ENCODE peak calls at places on chromosome 11, in six cellular contexts. One of them, this sample, is unnamed.

GRCh38 chr11:119702261-119702591 is 26.8 kb downstream of the NECTIN1 start:
- DNase-seq in K562: no peak
- DNase-seq in A549: no peak
- DNase-seq in GM12878: no peak
- DNase-seq in HepG2: no peak
- DNase-seq in SK-N-SH: peak; percentile 77
- DNase-seq in this sample: no peak

GRCh38 chr11:10476927-10477689 is 22.0 kb downstream of the AMPD3 start:
- DNase-seq in GM12878: no peak
- DNase-seq in K562: no peak
- DNase-seq in HepG2: no peak
- DNase-seq in SK-N-SH: no peak
- DNase-seq in A549: no peak
- DNase-seq in this sample: no peak

GRCh38 chr11:16365456-16366355 is 9.4 kb upstream of the SOX6 start:
- DNase-seq in A549: no peak
- DNase-seq in K562: no peak
- DNase-seq in SK-N-SH: no peak
- DNase-seq in GM12878: no peak
- DNase-seq in HepG2: no peak
- DNase-seq in this sample: no peak

GRCh38 chr11:7019500-7020182 is 505 bp downstream of the ZNF214 start:
- DNase-seq in SK-N-SH: no peak
- DNase-seq in GM12878: no peak
- DNase-seq in K562: no peak
- DNase-seq in A549: no peak
- DNase-seq in HepG2: no peak
- DNase-seq in this sample: no peak

GRCh38 chr11:106421673-106422292 is 344.3 kb downstream of the AASDHPPT start:
- DNase-seq in K562: no peak
- DNase-seq in A549: no peak
- DNase-seq in GM12878: no peak
- DNase-seq in SK-N-SH: no peak
- DNase-seq in HepG2: no peak
- DNase-seq in this sample: no peak

GRCh38 chr11:125070699-125071254 is 7.7 kb downstream of the SLC37A2 start:
- DNase-seq in A549: no peak
- DNase-seq in K562: peak; percentile 77
- DNase-seq in SK-N-SH: no peak
- DNase-seq in GM12878: peak; percentile 56
- DNase-seq in HepG2: peak; percentile 81
- DNase-seq in this sample: no peak

GRCh38 chr11:6251120-6251733 is 8.4 kb upstream of the CCKBR start:
- DNase-seq in SK-N-SH: peak; percentile 79
- DNase-seq in GM12878: no peak
- DNase-seq in K562: peak; percentile 76
- DNase-seq in HepG2: peak; percentile 59
- DNase-seq in A549: peak; percentile 82
- DNase-seq in this sample: peak; percentile 64

GRCh38 chr11:57116654-57117053 is 65.1 kb upstream of the LRRC55 start:
- DNase-seq in A549: peak; percentile 13
- DNase-seq in K562: peak; percentile 51
- DNase-seq in SK-N-SH: peak; percentile 28
- DNase-seq in HepG2: peak; percentile 25
- DNase-seq in GM12878: no peak
- DNase-seq in this sample: peak; percentile 52

GRCh38 chr11:122995526-122995925 is 13.9 kb upstream of the BSX start:
- DNase-seq in HepG2: no peak
- DNase-seq in SK-N-SH: no peak
- DNase-seq in A549: no peak
- DNase-seq in GM12878: no peak
- DNase-seq in K562: no peak
- DNase-seq in this sample: no peak

GRCh38 chr11:133964356-133964755 is 7.6 kb upstream of the IGSF9B start:
- DNase-seq in SK-N-SH: no peak
- DNase-seq in A549: no peak
- DNase-seq in K562: no peak
- DNase-seq in GM12878: no peak
- DNase-seq in HepG2: no peak
- DNase-seq in this sample: no peak

GRCh38 chr11:102914238-102915043 is 39.7 kb upstream of the MMP12 start:
- DNase-seq in SK-N-SH: peak; percentile 11
- DNase-seq in HepG2: peak; percentile 4
- DNase-seq in A549: peak; percentile 18
- DNase-seq in K562: no peak
- DNase-seq in GM12878: no peak
- DNase-seq in this sample: peak; percentile 19

GRCh38 chr11:8720376-8720775 is 37.8 kb downstream of the RPL27A start:
- DNase-seq in K562: no peak
- DNase-seq in A549: no peak
- DNase-seq in HepG2: no peak
- DNase-seq in SK-N-SH: no peak
- DNase-seq in GM12878: no peak
- DNase-seq in this sample: no peak

GRCh38 chr11:116895053-116895757 is 57.8 kb upstream of the APOA1 start:
- DNase-seq in GM12878: no peak
- DNase-seq in K562: peak; percentile 44
- DNase-seq in HepG2: no peak
- DNase-seq in SK-N-SH: peak; percentile 28
- DNase-seq in A549: no peak
- DNase-seq in this sample: peak; percentile 70

GRCh38 chr11:131867457-131868257 is 497.2 kb downstream of the NTM start:
- DNase-seq in A549: no peak
- DNase-seq in GM12878: no peak
- DNase-seq in HepG2: peak; percentile 20
- DNase-seq in SK-N-SH: peak; percentile 70
- DNase-seq in K562: no peak
- DNase-seq in this sample: peak; percentile 68

GRCh38 chr11:122785156-122785605 is 53.1 kb upstream of the CRTAM start:
- DNase-seq in SK-N-SH: no peak
- DNase-seq in HepG2: no peak
- DNase-seq in GM12878: no peak
- DNase-seq in A549: no peak
- DNase-seq in K562: no peak
- DNase-seq in this sample: no peak

GRCh38 chr11:85709983-85710382 is 24.0 kb upstream of the CCDC89 start:
- DNase-seq in A549: no peak
- DNase-seq in SK-N-SH: no peak
- DNase-seq in HepG2: no peak
- DNase-seq in GM12878: no peak
- DNase-seq in K562: no peak
- DNase-seq in this sample: no peak

GRCh38 chr11:3092603-3093141 is 35.4 kb upstream of the CARS1 start:
- DNase-seq in A549: no peak
- DNase-seq in GM12878: no peak
- DNase-seq in SK-N-SH: peak; percentile 41
- DNase-seq in K562: no peak
- DNase-seq in HepG2: no peak
- DNase-seq in this sample: no peak

GRCh38 chr11:45827123-45827522 is 20.2 kb upstream of the CRY2 start:
- DNase-seq in GM12878: no peak
- DNase-seq in HepG2: no peak
- DNase-seq in K562: no peak
- DNase-seq in SK-N-SH: no peak
- DNase-seq in A549: no peak
- DNase-seq in this sample: no peak

GRCh38 chr11:112881461-112881860 is 79.8 kb upstream of the NCAM1 start:
- DNase-seq in HepG2: no peak
- DNase-seq in A549: peak; percentile 25
- DNase-seq in K562: peak; percentile 69
- DNase-seq in SK-N-SH: peak; percentile 95
- DNase-seq in GM12878: no peak
- DNase-seq in this sample: peak; percentile 83

GRCh38 chr11:8810331-8811301 is 100.4 kb upstream of the AKIP1 start:
- DNase-seq in SK-N-SH: peak; percentile 86
- DNase-seq in A549: no peak
- DNase-seq in GM12878: no peak
- DNase-seq in HepG2: peak; percentile 63
- DNase-seq in K562: peak; percentile 61
- DNase-seq in this sample: peak; percentile 82

GRCh38 chr11:104320091-104320490 is 156.1 kb upstream of the PDGFD start:
- DNase-seq in A549: no peak
- DNase-seq in GM12878: no peak
- DNase-seq in HepG2: no peak
- DNase-seq in K562: no peak
- DNase-seq in SK-N-SH: no peak
- DNase-seq in this sample: no peak

GRCh38 chr11:83436855-83437254 is 150.7 kb upstream of the CCDC90B start:
- DNase-seq in SK-N-SH: no peak
- DNase-seq in GM12878: no peak
- DNase-seq in HepG2: no peak
- DNase-seq in K562: no peak
- DNase-seq in A549: no peak
- DNase-seq in this sample: no peak

GRCh38 chr11:121520243-121521144 is 67.7 kb upstream of the SORL1-AS1 start:
- DNase-seq in K562: no peak
- DNase-seq in HepG2: no peak
- DNase-seq in A549: no peak
- DNase-seq in SK-N-SH: no peak
- DNase-seq in GM12878: no peak
- DNase-seq in this sample: no peak

GRCh38 chr11:79100093-79100704 is 340.6 kb downstream of the TENM4 start:
- DNase-seq in GM12878: no peak
- DNase-seq in A549: peak; percentile 81
- DNase-seq in K562: peak; percentile 84
- DNase-seq in HepG2: peak; percentile 45
- DNase-seq in SK-N-SH: peak; percentile 82
- DNase-seq in this sample: peak; percentile 57

GRCh38 chr11:10568486-10568941 is at the start of gene LYVE1:
- DNase-seq in K562: no peak
- DNase-seq in A549: no peak
- DNase-seq in HepG2: peak; percentile 65
- DNase-seq in SK-N-SH: no peak
- DNase-seq in GM12878: no peak
- DNase-seq in this sample: no peak

DNA sequence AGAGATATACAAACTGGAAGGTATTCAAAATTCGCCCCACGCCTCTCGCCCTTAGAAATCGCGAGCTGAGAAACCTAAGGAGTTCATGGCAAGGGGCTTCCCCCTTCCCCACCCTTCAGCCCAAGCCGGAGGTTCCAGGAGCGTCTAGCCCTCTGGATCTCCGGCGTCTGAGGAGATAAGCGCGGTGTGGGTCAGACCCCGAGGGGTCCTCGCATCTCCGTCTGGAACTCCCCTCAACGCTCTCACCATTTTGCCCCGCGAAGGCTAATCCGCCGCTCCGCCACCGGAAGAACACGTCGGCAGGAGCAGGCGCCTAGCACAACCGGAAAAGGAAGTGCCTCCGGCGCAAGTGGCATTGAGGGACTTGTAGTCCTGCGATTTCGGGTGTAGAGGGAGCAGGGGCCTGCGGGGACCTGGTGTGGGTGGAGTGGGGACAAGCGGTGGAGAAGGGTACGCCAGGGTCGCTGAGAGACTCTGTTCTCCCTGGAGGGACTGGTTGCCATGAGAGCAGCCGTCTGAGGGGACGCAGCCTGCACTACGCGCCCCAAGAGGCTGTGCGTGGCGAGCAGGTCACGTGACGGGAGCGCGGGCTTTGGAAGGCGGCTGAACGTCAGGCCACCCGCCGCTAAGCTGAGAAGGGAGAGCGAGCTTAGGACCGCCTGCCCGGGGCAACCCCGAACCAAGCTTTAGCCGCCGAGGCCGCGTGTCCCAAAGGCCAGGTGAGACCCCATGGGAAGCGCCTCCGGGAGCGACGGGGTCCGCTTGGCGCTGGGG is at the start of the genes FEN1 and TMEM258:
- DNase-seq in K562: peak; percentile 90
- DNase-seq in GM12878: peak; percentile 76
- DNase-seq in HepG2: peak; percentile 91
- DNase-seq in A549: peak; percentile 92
- DNase-seq in SK-N-SH: peak; percentile 88
- DNase-seq in this sample: peak; percentile 95
- TF ChIP-seq EP300 in K562: no peak
- TF ChIP-seq EP300 in GM12878: no peak
- TF ChIP-seq EP300 in HepG2: peak; percentile 5
- TF ChIP-seq EP300 in A549: no peak
- TF ChIP-seq EP300 in SK-N-SH: no peak
- TF ChIP-seq EP300 in this sample: no peak

GRCh38 chr11:62591448-62592215 is at the start of gene TUT1:
- DNase-seq in SK-N-SH: peak; percentile 83
- DNase-seq in A549: peak; percentile 96
- DNase-seq in K562: peak; percentile 81
- DNase-seq in GM12878: peak; percentile 98
- DNase-seq in HepG2: peak; percentile 98
- DNase-seq in this sample: peak; percentile 97

GRCh38 chr11:62592989-62593421 is 1.7 kb upstream of the TUT1 start:
- DNase-seq in K562: no peak
- DNase-seq in HepG2: no peak
- DNase-seq in A549: no peak
- DNase-seq in SK-N-SH: no peak
- DNase-seq in GM12878: no peak
- DNase-seq in this sample: no peak

GRCh38 chr11:62593434-62594044 is 2.2 kb upstream of the TUT1 start:
- DNase-seq in HepG2: peak; percentile 59
- DNase-seq in K562: peak; percentile 49
- DNase-seq in A549: peak; percentile 77
- DNase-seq in SK-N-SH: peak; percentile 57
- DNase-seq in GM12878: no peak
- DNase-seq in this sample: no peak

GRCh38 chr11:62592216-62592815 is 993 bp upstream of the TUT1 start:
- DNase-seq in A549: no peak
- DNase-seq in SK-N-SH: no peak
- DNase-seq in GM12878: no peak
- DNase-seq in K562: no peak
- DNase-seq in HepG2: no peak
- DNase-seq in this sample: no peak

GRCh38 chr11:62588966-62589637 is 2.2 kb downstream of the TUT1 start:
- DNase-seq in HepG2: no peak
- DNase-seq in K562: no peak
- DNase-seq in GM12878: no peak
- DNase-seq in A549: no peak
- DNase-seq in SK-N-SH: no peak
- DNase-seq in this sample: no peak
- TF ChIP-seq MAX in HepG2: no peak
- TF ChIP-seq MAX in K562: no peak
- TF ChIP-seq MAX in GM12878: no peak
- TF ChIP-seq MAX in A549: no peak
- TF ChIP-seq MAX in SK-N-SH: no peak
- TF ChIP-seq MAX in this sample: no peak

DNA sequence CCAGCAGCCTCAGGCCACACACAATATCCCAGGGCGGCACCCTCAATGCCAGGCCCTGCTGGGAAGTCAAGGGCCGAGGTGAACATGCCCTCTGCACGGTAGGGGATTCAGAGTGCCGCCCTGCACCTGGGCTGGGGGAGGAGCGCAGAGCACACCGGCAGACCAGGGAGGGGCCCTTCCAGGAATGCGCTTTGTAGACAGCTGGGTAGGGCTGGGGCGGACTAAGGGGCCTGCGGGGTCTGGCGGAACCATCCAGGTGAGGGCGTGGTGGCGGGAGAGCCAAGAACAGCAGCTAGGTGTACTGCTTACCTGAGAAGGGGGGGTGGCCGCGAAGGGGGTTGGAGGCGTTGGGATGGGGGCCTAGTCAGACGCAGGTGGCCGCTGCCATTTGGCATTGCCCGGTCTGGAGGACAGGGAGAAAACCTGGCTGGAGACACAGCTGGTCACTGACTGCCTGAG is 26.0 kb downstream of the DUSP8 start:
- DNase-seq in K562: no peak
- DNase-seq in SK-N-SH: no peak
- DNase-seq in HepG2: no peak
- DNase-seq in A549: no peak
- DNase-seq in GM12878: no peak
- DNase-seq in this sample: no peak
- TF ChIP-seq EP300 in K562: no peak
- TF ChIP-seq EP300 in SK-N-SH: no peak
- TF ChIP-seq EP300 in HepG2: no peak
- TF ChIP-seq EP300 in A549: no peak
- TF ChIP-seq EP300 in GM12878: no peak
- TF ChIP-seq EP300 in this sample: no peak

GRCh38 chr11:128415539-128415938 is 171.8 kb downstream of the ETS1 start:
- DNase-seq in GM12878: peak; percentile 47
- DNase-seq in HepG2: no peak
- DNase-seq in A549: no peak
- DNase-seq in K562: no peak
- DNase-seq in SK-N-SH: no peak
- DNase-seq in this sample: no peak
- TF ChIP-seq MAX in GM12878: no peak
- TF ChIP-seq MAX in HepG2: no peak
- TF ChIP-seq MAX in A549: no peak
- TF ChIP-seq MAX in K562: no peak
- TF ChIP-seq MAX in SK-N-SH: no peak
- TF ChIP-seq MAX in this sample: no peak

This sample was measured in H1.